ENCODE peak calls at places on chromosomes 13 and 19, in five cellular contexts. F is IMR-90; E is cardiac muscle cell; G is caudate nucleus; O is effector memory CD4-positive, alpha-beta T cell. I is an unnamed sample.

GRCh38 chr19:44430956-44431355 is 17.3 kb downstream of the ZNF229 start:
- DNase-seq in F (peak), E (no peak), G (no peak), O (no peak), I (no peak)

GRCh38 chr13:74839656-74840055 is 642.3 kb downstream of the TBC1D4 start:
- DNase-seq in F (peak), E (peak), G (no peak), O (no peak), I (no peak)

GRCh38 chr19:7619671-7620441 is 9.5 kb downstream of the XAB2 start:
- DNase-seq in F (no peak), E (no peak), G (no peak), O (no peak), I (no peak)

GRCh38 chr13:64568748-64569147 is 2661.4 kb downstream of the PCDH9 start:
- DNase-seq in F (no peak), E (no peak), G (no peak), O (no peak), I (no peak)

GRCh38 chr19:2690856-2691255 is 11.6 kb downstream of the GNG7 start:
- DNase-seq in F (no peak), E (no peak), G (no peak), O (no peak), I (no peak)

GRCh38 chr13:110944121-110944967 is 29.5 kb upstream of the ANKRD10 start:
- DNase-seq in F (peak), E (peak), G (no peak), O (no peak), I (no peak)

GRCh38 chr19:3140667-3141038 is 4.8 kb downstream of the GNA15 start:
- DNase-seq in F (no peak), E (no peak), G (no peak), O (no peak), I (no peak)

GRCh38 chr13:114130708-114131580 is 1.5 kb downstream of the RASA3 start:
- DNase-seq in F (peak), E (peak), G (peak), O (peak), I (peak)

GRCh38 chr13:29319451-29319850 is 276.0 kb downstream of the SLC7A1 start:
- DNase-seq in F (no peak), E (no peak), G (no peak), O (no peak), I (peak)

DNA sequence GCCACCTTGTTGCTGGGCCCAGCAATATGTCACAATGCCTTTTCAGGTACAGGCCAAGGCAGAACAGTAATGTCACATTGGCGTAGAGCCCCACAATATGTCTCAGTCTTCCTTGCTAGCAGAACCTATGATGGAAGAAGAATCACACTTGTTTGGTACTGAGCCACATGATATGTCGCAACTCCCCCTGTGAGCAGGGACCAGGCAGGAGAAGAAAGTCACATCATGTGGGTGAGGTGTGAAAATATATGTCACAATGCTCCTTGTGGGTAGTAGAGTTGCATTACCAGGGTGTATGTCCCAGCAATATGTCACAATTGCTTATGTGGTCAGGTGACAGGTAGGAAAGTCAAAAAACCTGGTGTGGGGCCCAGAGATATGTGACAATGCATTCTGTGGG is 7.1 kb upstream of the ZNF91 start:
- DNase-seq in F (no peak), E (no peak), G (no peak), O (no peak), I (no peak)
- H3K27ac ChIP-seq in F (no peak), E (no peak), G (no peak), O (no peak), I (no peak)

GRCh38 chr19:48123907-48124675 is 13.5 kb upstream of the PLA2G4C start:
- DNase-seq in F (peak), E (peak), G (peak), O (no peak), I (peak)

GRCh38 chr19:48121066-48121465 is 10.4 kb upstream of the PLA2G4C start:
- DNase-seq in F (no peak), E (no peak), G (no peak), O (no peak), I (no peak)

GRCh38 chr19:48122421-48122820 is 11.8 kb upstream of the PLA2G4C start:
- DNase-seq in F (no peak), E (no peak), G (no peak), O (no peak), I (no peak)

GRCh38 chr19:48120505-48120904 is 9.9 kb upstream of the PLA2G4C start:
- DNase-seq in F (no peak), E (no peak), G (no peak), O (no peak), I (no peak)

DNA sequence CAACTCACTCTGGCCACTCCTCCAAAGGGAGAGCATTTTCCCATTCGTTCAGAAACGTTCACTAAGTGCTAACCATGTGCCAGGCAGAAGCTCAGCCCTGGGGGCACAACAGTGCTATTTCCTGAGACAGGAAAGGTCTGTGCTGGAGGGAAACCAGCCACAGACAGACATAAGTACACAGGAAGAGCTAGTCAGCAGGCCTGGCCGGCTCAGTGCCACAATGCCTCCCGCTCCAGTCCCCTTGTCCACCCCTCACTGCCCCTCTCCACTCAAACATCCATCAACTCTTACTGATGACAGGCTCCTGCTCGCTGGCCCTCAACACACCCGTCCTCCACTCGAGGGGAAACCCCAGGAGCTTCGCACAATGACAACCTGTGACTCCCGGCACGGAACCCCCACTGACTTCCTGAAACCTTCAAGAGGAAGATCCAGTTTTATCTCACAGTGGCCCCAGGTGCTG is 11.3 kb upstream of the PLA2G4C start:
- DNase-seq in F (no peak), E (peak), G (no peak), O (no peak), I (no peak)
- H3K27ac ChIP-seq in F (no peak), E (no peak), G (peak), O (no peak), I (peak)

GRCh38 chr13:97109256-97109655 is 112.9 kb upstream of the MBNL2 start:
- DNase-seq in F (no peak), E (no peak), G (no peak), O (no peak), I (no peak)

GRCh38 chr13:97106323-97106722 is 112.0 kb upstream of the OXGR1 start:
- DNase-seq in F (no peak), E (no peak), G (no peak), O (no peak), I (no peak)

GRCh38 chr13:97109841-97110492 is 112.2 kb upstream of the MBNL2 start:
- DNase-seq in F (peak), E (peak), G (peak), O (peak), I (peak)

GRCh38 chr13:97108535-97108910 is 113.6 kb upstream of the MBNL2 start:
- DNase-seq in F (peak), E (peak), G (no peak), O (no peak), I (no peak)

DNA sequence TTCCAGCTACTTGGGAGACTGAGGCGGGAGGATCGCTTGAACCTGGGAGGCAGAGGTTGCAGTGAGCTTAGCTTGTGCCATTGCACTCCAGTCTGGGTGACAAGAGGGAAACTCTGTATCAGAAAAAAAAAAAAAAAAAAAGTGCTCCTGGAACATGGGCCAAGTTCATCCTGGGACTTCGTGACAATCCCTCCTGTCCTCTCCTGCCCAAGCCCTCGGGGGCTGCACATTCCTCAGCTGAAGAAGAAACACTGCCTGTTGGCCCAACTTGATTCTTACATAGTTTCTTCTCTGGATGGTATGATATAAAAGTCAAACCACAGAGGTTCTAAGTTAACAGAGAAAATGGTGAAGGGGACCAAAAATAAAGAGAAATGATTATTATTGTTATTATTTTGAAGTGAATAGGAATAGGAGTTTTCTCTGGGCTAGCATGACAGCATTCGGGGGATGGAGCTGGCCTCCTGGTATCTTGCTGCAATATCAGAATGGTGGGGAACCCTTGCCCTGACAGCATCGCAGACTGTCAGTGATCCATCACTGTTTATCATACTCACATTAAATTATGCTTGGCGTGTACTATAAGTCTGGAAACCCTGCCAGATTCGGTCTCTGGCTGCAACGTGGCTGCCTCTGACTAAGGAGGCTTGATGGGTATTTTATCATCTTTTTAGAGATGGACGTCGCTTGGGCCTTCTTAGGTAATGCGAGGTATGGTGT is 113.7 kb upstream of the OXGR1 start:
- DNase-seq in F (peak), E (peak), G (no peak), O (no peak), I (no peak)
- H3K27ac ChIP-seq in F (no peak), E (no peak), G (no peak), O (no peak), I (no peak)

GRCh38 chr19:4256563-4256962 is 9.7 kb downstream of the YJU2 start:
- DNase-seq in F (no peak), E (no peak), G (no peak), O (no peak), I (no peak)

GRCh38 chr19:4258181-4258580 is 11.3 kb downstream of the YJU2 start:
- DNase-seq in F (no peak), E (no peak), G (no peak), O (no peak), I (no peak)

GRCh38 chr19:4260605-4261191 is 13.8 kb downstream of the YJU2 start:
- DNase-seq in F (no peak), E (no peak), G (no peak), O (no peak), I (no peak)

GRCh38 chr19:4257025-4257424 is 10.1 kb downstream of the YJU2 start:
- DNase-seq in F (no peak), E (no peak), G (no peak), O (no peak), I (no peak)
- H3K27ac ChIP-seq in F (no peak), E (no peak), G (no peak), O (no peak), I (no peak)

I was measured in substantia nigra.